ENCODE peak calls at places on chromosome 4, in five cellular contexts. One of them, this sample, is unnamed. For H3K36me3, the result is how much of the 10 kb centered on the place peaks cover.

GRCh38 chr4:181688886-181689285 is 554.3 kb upstream of the TENM3 start:
- DNase-seq in kidney: no peak
- DNase-seq in sigmoid colon: no peak
- DNase-seq in K562: no peak
- DNase-seq in WERI-Rb-1: no peak
- DNase-seq in this sample: no peak

GRCh38 chr4:68951078-68951805 is at the start of gene UGT2A3:
- DNase-seq in kidney: no peak
- DNase-seq in sigmoid colon: no peak
- DNase-seq in K562: no peak
- DNase-seq in WERI-Rb-1: no peak
- DNase-seq in this sample: peak

GRCh38 chr4:7915875-7916242 is 23.8 kb downstream of the AFAP1 start:
- DNase-seq in sigmoid colon: no peak
- DNase-seq in kidney: no peak
- DNase-seq in WERI-Rb-1: no peak
- DNase-seq in K562: no peak
- DNase-seq in this sample: no peak

GRCh38 chr4:122899682-122900081 is 22.7 kb downstream of the NUDT6 start:
- DNase-seq in sigmoid colon: no peak
- DNase-seq in WERI-Rb-1: no peak
- DNase-seq in kidney: no peak
- DNase-seq in K562: no peak
- DNase-seq in this sample: no peak

GRCh38 chr4:28146191-28146590 is 1285.5 kb downstream of the STIM2 start:
- DNase-seq in sigmoid colon: no peak
- DNase-seq in kidney: no peak
- DNase-seq in WERI-Rb-1: no peak
- DNase-seq in K562: no peak
- DNase-seq in this sample: no peak

GRCh38 chr4:26284536-26284935 is 36.3 kb upstream of the RBPJ start:
- DNase-seq in K562: no peak
- DNase-seq in WERI-Rb-1: no peak
- DNase-seq in sigmoid colon: no peak
- DNase-seq in kidney: no peak
- DNase-seq in this sample: no peak

GRCh38 chr4:85200106-85200505 is 233.6 kb upstream of the WDFY3 start:
- DNase-seq in sigmoid colon: no peak
- DNase-seq in K562: no peak
- DNase-seq in kidney: no peak
- DNase-seq in WERI-Rb-1: no peak
- DNase-seq in this sample: no peak

GRCh38 chr4:44016582-44017421 is 431.8 kb downstream of the KCTD8 start:
- DNase-seq in kidney: no peak
- DNase-seq in WERI-Rb-1: no peak
- DNase-seq in sigmoid colon: no peak
- DNase-seq in K562: no peak
- DNase-seq in this sample: no peak

GRCh38 chr4:15754323-15754722 is 23.8 kb upstream of the CD38 start:
- DNase-seq in kidney: no peak
- DNase-seq in sigmoid colon: no peak
- DNase-seq in WERI-Rb-1: no peak
- DNase-seq in K562: no peak
- DNase-seq in this sample: no peak

GRCh38 chr4:89616382-89616781 is 220.6 kb downstream of the SNCA start:
- DNase-seq in sigmoid colon: no peak
- DNase-seq in kidney: no peak
- DNase-seq in K562: no peak
- DNase-seq in WERI-Rb-1: no peak
- DNase-seq in this sample: no peak

GRCh38 chr4:78876568-78877320 is 62.5 kb downstream of the PAQR3 start:
- DNase-seq in sigmoid colon: no peak
- DNase-seq in K562: no peak
- DNase-seq in kidney: no peak
- DNase-seq in WERI-Rb-1: no peak
- DNase-seq in this sample: no peak

GRCh38 chr4:19051751-19052296 is 1030.3 kb upstream of the LCORL start:
- DNase-seq in sigmoid colon: no peak
- DNase-seq in kidney: no peak
- DNase-seq in K562: no peak
- DNase-seq in WERI-Rb-1: no peak
- DNase-seq in this sample: no peak

GRCh38 chr4:913280-913618 is 18.9 kb downstream of the GAK start:
- DNase-seq in WERI-Rb-1: no peak
- DNase-seq in K562: no peak
- DNase-seq in kidney: peak
- DNase-seq in sigmoid colon: peak
- DNase-seq in this sample: no peak

GRCh38 chr4:151205722-151206121 is 71.2 kb upstream of the PRSS48 start:
- DNase-seq in K562: no peak
- DNase-seq in WERI-Rb-1: no peak
- DNase-seq in kidney: no peak
- DNase-seq in sigmoid colon: no peak
- DNase-seq in this sample: no peak

GRCh38 chr4:151202851-151203455 is 74.0 kb upstream of the PRSS48 start:
- DNase-seq in sigmoid colon: no peak
- DNase-seq in K562: no peak
- DNase-seq in WERI-Rb-1: no peak
- DNase-seq in kidney: no peak
- DNase-seq in this sample: no peak

GRCh38 chr4:151206241-151207005 is 70.5 kb upstream of the PRSS48 start:
- DNase-seq in sigmoid colon: no peak
- DNase-seq in K562: no peak
- DNase-seq in kidney: no peak
- DNase-seq in WERI-Rb-1: no peak
- DNase-seq in this sample: no peak

GRCh38 chr4:151207186-151207585 is 69.8 kb upstream of the PRSS48 start:
- DNase-seq in sigmoid colon: no peak
- DNase-seq in K562: no peak
- DNase-seq in kidney: no peak
- DNase-seq in WERI-Rb-1: no peak
- DNase-seq in this sample: no peak

GRCh38 chr4:151204925-151205524 is 71.9 kb upstream of the PRSS48 start:
- DNase-seq in kidney: no peak
- DNase-seq in WERI-Rb-1: no peak
- DNase-seq in K562: no peak
- DNase-seq in sigmoid colon: no peak
- DNase-seq in this sample: no peak
- H3K27ac ChIP-seq in kidney: peak
- H3K27ac ChIP-seq in WERI-Rb-1: no peak
- H3K27ac ChIP-seq in K562: no peak
- H3K27ac ChIP-seq in sigmoid colon: no peak
- H3K27ac ChIP-seq in this sample: no peak

GRCh38 chr4:6876440-6876839 is 33.2 kb upstream of the TBC1D14 start:
- DNase-seq in K562: no peak
- DNase-seq in WERI-Rb-1: no peak
- DNase-seq in kidney: no peak
- DNase-seq in sigmoid colon: no peak
- DNase-seq in this sample: no peak
- H3K36me3 ChIP-seq in K562: half or more
- H3K36me3 ChIP-seq in WERI-Rb-1: half or more
- H3K36me3 ChIP-seq in kidney: half or more
- H3K36me3 ChIP-seq in sigmoid colon: half or more
- H3K36me3 ChIP-seq in this sample: under half

GRCh38 chr4:31104596-31104995 is 384.4 kb downstream of the PCDH7 start:
- DNase-seq in kidney: no peak
- DNase-seq in WERI-Rb-1: no peak
- DNase-seq in sigmoid colon: no peak
- DNase-seq in K562: no peak
- DNase-seq in this sample: no peak
- H3K27ac ChIP-seq in kidney: no peak
- H3K27ac ChIP-seq in WERI-Rb-1: no peak
- H3K27ac ChIP-seq in sigmoid colon: no peak
- H3K27ac ChIP-seq in K562: no peak
- H3K27ac ChIP-seq in this sample: no peak

DNA sequence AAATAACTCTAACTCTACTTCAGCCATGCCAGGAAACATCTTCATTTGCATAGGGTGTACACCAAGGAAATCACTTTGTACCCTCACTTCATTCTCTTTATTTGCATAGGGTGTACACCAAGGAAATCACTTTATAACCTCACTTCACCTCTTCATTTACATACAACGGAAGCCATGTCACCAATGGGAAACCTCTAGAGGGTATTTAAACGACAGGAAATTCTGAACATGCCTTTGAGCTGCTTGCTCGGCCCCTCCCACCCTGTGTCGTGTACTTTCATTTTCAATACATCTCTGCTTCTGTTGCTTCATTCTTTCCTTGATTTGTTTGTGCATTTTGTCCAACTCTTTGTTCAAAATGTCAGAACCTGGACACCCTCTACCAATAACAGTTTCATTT is 848.1 kb upstream of the FRG1 start:
- DNase-seq in WERI-Rb-1: no peak
- DNase-seq in kidney: no peak
- DNase-seq in K562: no peak
- DNase-seq in sigmoid colon: no peak
- DNase-seq in this sample: no peak
- H3K36me3 ChIP-seq in WERI-Rb-1: under half
- H3K36me3 ChIP-seq in kidney: under half
- H3K36me3 ChIP-seq in K562: under half
- H3K36me3 ChIP-seq in sigmoid colon: under half
- H3K36me3 ChIP-seq in this sample: under half

DNA sequence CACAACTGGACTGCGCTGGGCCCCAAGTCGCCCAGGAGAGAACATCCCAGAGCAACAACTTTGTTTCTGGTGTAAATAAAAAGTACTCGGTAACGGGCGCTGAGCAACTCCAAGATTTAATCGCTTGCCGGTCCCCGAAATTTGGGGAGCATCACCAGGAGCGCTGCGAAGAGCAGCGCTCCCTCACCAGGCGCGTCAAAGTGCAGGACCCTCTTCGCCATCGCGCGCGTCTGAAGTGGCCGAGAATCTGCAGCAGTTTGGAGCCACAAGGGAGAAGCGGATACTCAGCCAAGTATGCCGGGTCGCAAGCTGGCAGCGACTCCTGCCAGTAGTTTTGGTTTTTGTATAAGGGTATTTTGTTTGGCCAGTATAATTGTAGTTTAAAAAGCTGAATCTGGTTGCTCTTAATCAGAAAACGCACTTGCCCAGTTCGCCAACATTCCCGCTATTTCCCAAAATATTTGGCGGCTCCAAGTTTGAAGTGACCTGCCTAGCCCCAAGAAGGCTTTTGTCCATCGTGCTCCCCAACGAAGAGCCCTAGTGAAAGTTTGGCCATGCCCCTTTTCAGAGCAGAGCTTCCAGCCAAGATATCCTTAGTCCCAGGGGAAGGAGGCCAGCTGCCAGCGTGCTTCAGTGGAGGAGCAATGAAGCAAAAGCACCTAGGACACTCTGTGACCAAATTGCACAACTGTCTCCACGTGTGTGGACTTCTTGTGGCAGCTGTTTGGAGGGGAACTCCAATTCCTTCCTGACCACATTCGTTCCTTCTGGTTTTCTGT is 557 bp upstream of the KDR start:
- DNase-seq in K562: no peak
- DNase-seq in sigmoid colon: no peak
- DNase-seq in WERI-Rb-1: no peak
- DNase-seq in kidney: no peak
- DNase-seq in this sample: no peak
- H3K27ac ChIP-seq in K562: no peak
- H3K27ac ChIP-seq in sigmoid colon: no peak
- H3K27ac ChIP-seq in WERI-Rb-1: no peak
- H3K27ac ChIP-seq in kidney: no peak
- H3K27ac ChIP-seq in this sample: no peak

GRCh38 chr4:86704601-86705000 is 110.5 kb downstream of the PTPN13 start:
- DNase-seq in K562: no peak
- DNase-seq in kidney: no peak
- DNase-seq in WERI-Rb-1: no peak
- DNase-seq in sigmoid colon: no peak
- DNase-seq in this sample: no peak

DNA sequence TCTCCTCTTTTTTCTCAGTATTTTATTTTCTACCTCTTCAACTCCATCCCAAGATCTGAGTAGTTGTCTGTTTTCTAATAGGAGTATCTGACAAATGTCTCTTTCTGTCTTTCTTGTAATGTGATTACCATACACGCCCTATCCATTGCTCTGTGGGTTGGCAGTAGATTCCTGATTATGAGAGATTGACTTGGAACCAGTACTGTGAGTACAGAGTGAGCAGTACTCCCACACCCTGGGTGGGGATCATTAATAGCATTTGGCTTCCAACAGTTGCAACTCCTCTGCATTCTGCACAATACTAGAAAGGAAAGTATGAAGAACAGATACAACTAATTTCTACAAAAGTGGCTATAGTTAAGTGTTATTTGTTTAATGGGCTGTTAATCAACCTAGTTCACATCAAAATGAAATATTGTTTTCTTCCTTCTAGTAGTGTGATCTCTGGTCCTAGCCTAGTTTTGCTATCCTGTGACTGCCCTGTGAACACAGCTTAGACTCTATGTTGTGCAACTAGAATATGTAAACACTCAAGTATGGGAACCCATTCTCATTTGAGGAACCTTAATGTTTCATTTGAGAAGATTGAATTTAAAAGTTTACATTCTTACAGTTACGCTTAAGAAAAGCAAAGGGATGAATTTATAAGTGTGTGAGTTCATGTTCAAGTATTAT is 112.9 kb downstream of the PTPN13 start:
- DNase-seq in sigmoid colon: no peak
- DNase-seq in K562: no peak
- DNase-seq in WERI-Rb-1: no peak
- DNase-seq in kidney: no peak
- DNase-seq in this sample: no peak
- H3K36me3 ChIP-seq in sigmoid colon: under half
- H3K36me3 ChIP-seq in K562: under half
- H3K36me3 ChIP-seq in WERI-Rb-1: under half
- H3K36me3 ChIP-seq in kidney: under half
- H3K36me3 ChIP-seq in this sample: under half